ENCODE peak calls at places on chromosomes 3 and 15, in six cellular contexts. I is astrocyte, A is spleen, B is SJSA1, J is esophagus squamous epithelium, T is IMR-90. L is an unnamed sample. For H3K4me1, the result is how much of the 10 kb centered on the place peaks cover.

GRCh38 chr3:53694648-53695356 is 151.4 kb downstream of the CHDH start:
- DNase-seq in I (no peak), A (no peak), B (no peak), J (no peak), T (no peak), L (no peak)

GRCh38 chr15:101027920-101028319 is 108.8 kb downstream of the LRRK1 start:
- DNase-seq in I (no peak), A (peak), B (peak), J (no peak), T (no peak), L (no peak)

GRCh38 chr3:70308760-70309159 is 3.7 kb downstream of the MDFIC2 start:
- DNase-seq in I (peak), A (no peak), B (no peak), J (no peak), T (peak), L (no peak)

GRCh38 chr3:156291269-156292123 is 171.1 kb downstream of the KCNAB1 start:
- DNase-seq in I (peak), A (peak), B (no peak), J (no peak), T (peak), L (no peak)

GRCh38 chr3:14290631-14291385 is 111.6 kb upstream of the SLC6A6 start:
- DNase-seq in I (no peak), A (no peak), B (no peak), J (no peak), T (no peak), L (no peak)

GRCh38 chr3:190618349-190619030 is 104.6 kb downstream of the IL1RAP start:
- DNase-seq in I (no peak), A (no peak), B (no peak), J (no peak), T (peak), L (no peak)

GRCh38 chr3:16917256-16917935 is 32.6 kb downstream of the PLCL2 start:
- DNase-seq in I (peak), A (no peak), B (no peak), J (no peak), T (peak), L (no peak)

GRCh38 chr3:158713094-158713499 is 19.2 kb downstream of the RARRES1 start:
- DNase-seq in I (peak), A (no peak), B (no peak), J (no peak), T (no peak), L (no peak)

GRCh38 chr15:39269352-39269751 is 311.5 kb upstream of the THBS1 start:
- DNase-seq in I (no peak), A (no peak), B (no peak), J (no peak), T (no peak), L (no peak)

GRCh38 chr3:181457190-181457589 is 254.5 kb upstream of the SOX2 start:
- DNase-seq in I (peak), A (no peak), B (no peak), J (no peak), T (no peak), L (no peak)

GRCh38 chr3:192629429-192629828 is 97.9 kb downstream of the FGF12 start:
- DNase-seq in I (no peak), A (no peak), B (no peak), J (no peak), T (no peak), L (no peak)

GRCh38 chr3:102979682-102980378 is 545.0 kb downstream of the ZPLD1 start:
- DNase-seq in I (peak), A (no peak), B (peak), J (no peak), T (peak), L (no peak)

GRCh38 chr15:73782339-73782979 is 29.3 kb upstream of the INSYN1 start:
- DNase-seq in I (no peak), A (no peak), B (no peak), J (no peak), T (no peak), L (no peak)

GRCh38 chr3:14253022-14253761 is 74.6 kb downstream of the LSM3 start:
- DNase-seq in I (peak), A (no peak), B (peak), J (no peak), T (peak), L (no peak)

GRCh38 chr3:148697311-148698189 is at the start of gene AGTR1:
- DNase-seq in I (peak), A (peak), B (no peak), J (no peak), T (peak), L (no peak)

GRCh38 chr3:78879516-78879860 is 888.3 kb downstream of the ROBO1 start:
- DNase-seq in I (no peak), A (no peak), B (no peak), J (no peak), T (no peak), L (no peak)

GRCh38 chr3:197261164-197261509 is 37.3 kb downstream of the DLG1 start:
- DNase-seq in I (no peak), A (no peak), B (no peak), J (no peak), T (no peak), L (no peak)

GRCh38 chr3:123980539-123980938 is 11.4 kb downstream of the ROPN1 start:
- DNase-seq in I (no peak), A (no peak), B (no peak), J (no peak), T (no peak), L (no peak)

GRCh38 chr3:46716461-46717441 is 918 bp downstream of the PRSS50 start:
- DNase-seq in I (no peak), A (no peak), B (peak), J (no peak), T (no peak), L (no peak)

GRCh38 chr3:117170112-117170511 is 460.5 kb downstream of the TUSC7 start:
- DNase-seq in I (no peak), A (no peak), B (no peak), J (no peak), T (peak), L (no peak)

GRCh38 chr15:59294574-59294960 is 78.1 kb downstream of the MYO1E start:
- DNase-seq in I (no peak), A (no peak), B (peak), J (no peak), T (no peak), L (no peak)

GRCh38 chr3:46903341-46904302 is 26.1 kb downstream of the PTH1R start:
- DNase-seq in I (peak), A (peak), B (peak), J (no peak), T (peak), L (no peak)

GRCh38 chr15:87619161-87619960 is 637.2 kb downstream of the NTRK3 start:
- DNase-seq in I (peak), A (no peak), B (no peak), J (no peak), T (peak), L (no peak)

GRCh38 chr3:112794622-112795172 is 52.0 kb downstream of the CD200R1L start:
- DNase-seq in I (no peak), A (no peak), B (no peak), J (no peak), T (no peak), L (no peak)

GRCh38 chr15:78075490-78076230 is 1.9 kb downstream of the TBC1D2B start:
- DNase-seq in I (peak), A (no peak), B (peak), J (no peak), T (peak), L (no peak)

GRCh38 chr3:155382396-155383042 is 89.0 kb upstream of the STRIT1 start:
- DNase-seq in I (peak), A (no peak), B (peak), J (no peak), T (peak), L (no peak)

GRCh38 chr3:122366379-122366749 is 16.7 kb downstream of the MIX23 start:
- DNase-seq in I (no peak), A (no peak), B (no peak), J (no peak), T (peak), L (no peak)

GRCh38 chr3:160401301-160402095 is 2.0 kb downstream of the SMC4 start:
- DNase-seq in I (peak), A (no peak), B (peak), J (no peak), T (peak), L (no peak)

GRCh38 chr3:189118896-189119295 is 52.9 kb upstream of the TPRG1 start:
- DNase-seq in I (no peak), A (no peak), B (no peak), J (no peak), T (no peak), L (no peak)

GRCh38 chr15:98983333-98983732 is 24.3 kb downstream of the PGPEP1L start:
- DNase-seq in I (peak), A (no peak), B (no peak), J (no peak), T (peak), L (no peak)

GRCh38 chr15:48191574-48192225 is at the start of gene CTXN2:
- DNase-seq in I (peak), A (no peak), B (no peak), J (no peak), T (no peak), L (no peak)

GRCh38 chr15:48696627-48697312 is 51.3 kb upstream of the FBN1 start:
- DNase-seq in I (peak), A (no peak), B (no peak), J (no peak), T (peak), L (no peak)

GRCh38 chr3:50155491-50155878 is 361 bp downstream of the SEMA3F start:
- DNase-seq in I (no peak), A (no peak), B (no peak), J (no peak), T (no peak), L (no peak)

GRCh38 chr3:123299581-123299980 is 97.8 kb downstream of the SEC22A start:
- DNase-seq in I (no peak), A (peak), B (no peak), J (no peak), T (no peak), L (no peak)

GRCh38 chr3:59108091-59108815 is 58.4 kb upstream of the CFAP20DC start:
- DNase-seq in I (no peak), A (no peak), B (no peak), J (no peak), T (peak), L (no peak)

GRCh38 chr3:90062018-90062417 is 954.6 kb downstream of the EPHA3 start:
- DNase-seq in I (peak), A (no peak), B (no peak), J (no peak), T (peak), L (no peak)

GRCh38 chr3:172065534-172065933 is 26.2 kb downstream of the FNDC3B start:
- DNase-seq in I (peak), A (no peak), B (no peak), J (no peak), T (peak), L (no peak)
- H3K4me1 ChIP-seq in I (under half), A (half or more), B (under half), J (under half), T (under half), L (under half)

DNA sequence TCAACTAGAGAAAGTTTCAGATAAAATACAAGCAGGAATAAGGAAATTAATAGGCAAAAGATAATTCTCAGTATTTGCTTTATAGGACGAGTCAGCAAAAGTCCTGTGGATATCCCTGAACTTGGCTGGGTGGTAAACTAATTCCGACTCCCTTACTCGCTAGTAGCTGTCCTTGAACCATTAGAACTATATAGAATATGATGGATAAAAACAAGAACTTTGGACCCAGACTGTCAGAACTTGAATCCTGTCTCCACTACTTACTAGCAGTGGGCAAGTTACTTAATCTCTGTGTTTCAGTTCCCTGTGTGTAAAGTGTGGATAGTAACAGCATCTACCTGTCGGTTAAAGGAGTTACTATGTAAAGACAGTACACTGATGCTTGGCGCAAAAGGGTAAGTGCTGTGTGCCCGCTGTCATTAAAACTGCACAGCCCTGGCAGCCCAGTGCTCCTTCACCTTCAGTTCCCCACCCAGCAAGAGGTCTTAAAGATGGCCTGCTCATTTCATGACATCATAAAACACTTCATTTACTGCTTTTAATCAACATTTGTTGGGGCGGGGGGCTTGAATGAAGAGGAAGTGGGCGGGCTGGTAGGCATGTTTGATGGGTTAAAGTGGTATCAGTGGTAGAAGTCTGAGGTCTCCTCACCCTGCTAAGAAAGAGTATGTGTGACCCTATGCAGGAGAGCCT is 7.3 kb downstream of the TPM1 start:
- DNase-seq in I (no peak), A (no peak), B (no peak), J (no peak), T (no peak), L (no peak)
- H3K27ac ChIP-seq in I (peak), A (no peak), B (peak), J (peak), T (peak), L (no peak)

DNA sequence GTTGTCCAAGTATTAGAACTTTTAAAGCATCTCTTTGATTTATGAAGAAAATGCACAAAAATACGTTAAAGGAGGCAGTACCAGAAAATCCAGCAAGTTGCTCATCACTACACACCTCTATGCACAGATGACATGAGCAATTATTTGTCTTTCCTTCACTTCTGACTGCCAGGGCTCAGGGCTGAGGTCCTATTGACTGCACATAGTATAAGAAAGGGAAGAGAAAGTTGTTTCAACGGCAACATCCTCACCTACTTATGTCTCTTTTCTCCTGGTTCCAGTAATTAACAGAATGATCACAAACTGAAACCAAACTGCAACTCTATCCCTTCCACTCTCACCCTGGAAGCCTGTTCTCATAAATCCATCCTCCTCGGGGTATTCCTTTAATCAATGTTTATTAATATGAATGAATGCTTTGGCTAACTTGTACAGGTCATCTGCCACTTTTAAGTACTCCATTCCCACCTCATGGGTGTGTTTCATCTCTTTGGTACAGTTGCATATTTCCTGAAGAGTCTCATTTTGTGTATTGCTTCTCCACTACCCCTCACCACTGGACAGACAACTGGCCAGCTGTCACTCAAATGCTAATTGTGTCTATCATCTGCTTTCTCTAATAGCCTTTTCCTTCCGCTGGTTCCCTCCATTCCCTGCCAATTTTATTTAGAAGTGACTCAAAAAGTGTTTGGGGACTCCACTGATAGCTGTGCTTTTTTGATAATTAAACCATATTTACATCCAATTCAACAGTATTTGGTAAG is 34.5 kb downstream of the RAB27A start:
- DNase-seq in I (no peak), A (no peak), B (no peak), J (no peak), T (no peak), L (no peak)
- H3K4me1 ChIP-seq in I (under half), A (half or more), B (under half), J (under half), T (under half), L (under half)

GRCh38 chr3:105867690-105868449 is 942 bp downstream of the CBLB start:
- DNase-seq in I (no peak), A (no peak), B (no peak), J (no peak), T (no peak), L (no peak)

GRCh38 chr3:105865867-105866350 is 2.9 kb downstream of the CBLB start:
- DNase-seq in I (no peak), A (no peak), B (no peak), J (no peak), T (no peak), L (no peak)

GRCh38 chr3:105868450-105868744 is 415 bp downstream of the CBLB start:
- DNase-seq in I (peak), A (peak), B (peak), J (no peak), T (peak), L (no peak)

GRCh38 chr3:105865016-105865623 is 3.7 kb downstream of the CBLB start:
- DNase-seq in I (peak), A (no peak), B (no peak), J (no peak), T (peak), L (no peak)

GRCh38 chr3:105866656-105867653 is 1.9 kb downstream of the CBLB start:
- DNase-seq in I (peak), A (no peak), B (no peak), J (no peak), T (peak), L (no peak)
- H3K27ac ChIP-seq in I (peak), A (peak), B (no peak), J (peak), T (no peak), L (peak)

GRCh38 chr3:52533623-52534280 is at the start of gene NT5DC2:
- DNase-seq in I (peak), A (peak), B (peak), J (no peak), T (peak), L (peak)
- H3K4me1 ChIP-seq in I (half or more), A (half or more), B (under half), J (half or more), T (under half), L (under half)

DNA sequence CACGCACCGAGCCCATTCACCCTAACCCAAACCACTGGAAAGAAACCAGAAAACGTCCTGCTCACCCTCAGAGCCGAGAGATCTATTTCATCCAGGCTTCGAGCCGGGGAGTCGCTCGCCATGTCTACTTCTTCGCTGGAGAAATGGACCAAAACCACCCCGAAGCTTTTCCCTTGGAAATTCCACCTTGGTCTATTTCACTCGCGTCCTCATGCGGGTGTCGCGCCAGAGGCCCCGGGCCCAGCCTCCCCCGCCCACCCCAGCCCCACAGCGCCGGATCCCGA is 321 bp downstream of the TNIK start:
- DNase-seq in I (no peak), A (no peak), B (no peak), J (no peak), T (no peak), L (no peak)
- H3K27ac ChIP-seq in I (peak), A (peak), B (no peak), J (peak), T (peak), L (peak)

GRCh38 chr15:67183443-67184169 is 70.9 kb downstream of the AAGAB start:
- DNase-seq in I (peak), A (no peak), B (no peak), J (no peak), T (peak), L (no peak)

GRCh38 chr15:67186226-67186649 is 68.2 kb downstream of the AAGAB start:
- DNase-seq in I (no peak), A (no peak), B (no peak), J (no peak), T (no peak), L (no peak)

GRCh38 chr15:67185051-67185450 is 69.4 kb downstream of the AAGAB start:
- DNase-seq in I (no peak), A (peak), B (no peak), J (no peak), T (no peak), L (no peak)

GRCh38 chr15:67185621-67186225 is 68.7 kb downstream of the AAGAB start:
- DNase-seq in I (peak), A (no peak), B (no peak), J (no peak), T (no peak), L (no peak)

DNA sequence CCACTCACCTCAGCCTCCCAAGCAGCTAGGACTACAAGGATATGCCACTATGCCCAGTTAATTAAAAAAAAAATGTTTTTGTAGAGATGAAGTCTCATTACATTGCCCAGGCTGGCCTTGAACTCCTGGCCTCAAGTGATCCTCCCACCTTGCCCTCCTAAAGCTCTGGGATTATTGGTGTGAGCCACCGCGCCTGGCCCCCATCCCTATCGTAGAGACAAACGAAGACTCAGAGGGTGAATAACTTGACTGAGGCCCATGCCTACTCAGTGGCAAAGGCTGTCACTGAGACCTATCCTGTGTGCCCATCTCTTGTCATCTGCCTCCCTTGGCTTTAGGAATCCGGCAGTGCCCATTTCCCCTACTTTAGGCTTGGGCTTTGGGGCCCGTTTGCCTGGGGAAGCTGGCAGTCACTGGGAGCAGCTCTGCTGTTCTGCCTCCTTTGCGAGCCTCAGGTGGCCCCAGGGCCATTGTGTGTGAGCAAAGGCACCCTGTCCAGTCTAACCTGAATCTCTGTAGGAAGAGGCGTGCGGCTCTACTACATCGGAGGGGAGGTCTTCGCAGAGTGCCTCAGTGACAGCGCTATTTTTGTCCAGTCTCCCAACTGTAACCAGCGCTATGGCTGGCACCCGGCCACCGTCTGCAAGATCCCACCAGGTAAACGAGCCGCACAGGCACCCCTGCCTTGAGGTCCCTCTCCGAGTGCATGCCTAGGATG is 70.1 kb downstream of the AAGAB start:
- DNase-seq in I (no peak), A (peak), B (peak), J (no peak), T (no peak), L (no peak)
- H3K4me1 ChIP-seq in I (under half), A (under half), B (under half), J (under half), T (half or more), L (under half)

GRCh38 chr3:98035208-98035607 is at the start of gene GABRR3:
- DNase-seq in I (no peak), A (no peak), B (no peak), J (no peak), T (no peak), L (no peak)

GRCh38 chr3:98038876-98039275 is 3.8 kb upstream of the GABRR3 start:
- DNase-seq in I (no peak), A (no peak), B (no peak), J (no peak), T (no peak), L (no peak)

GRCh38 chr3:98038241-98038640 is 3.1 kb upstream of the GABRR3 start:
- DNase-seq in I (no peak), A (no peak), B (no peak), J (no peak), T (no peak), L (no peak)

GRCh38 chr3:98041350-98041749 is 6.2 kb upstream of the GABRR3 start:
- DNase-seq in I (no peak), A (no peak), B (no peak), J (no peak), T (no peak), L (no peak)

GRCh38 chr3:98039322-98040024 is 4.4 kb upstream of the GABRR3 start:
- DNase-seq in I (peak), A (no peak), B (peak), J (no peak), T (peak), L (peak)
- H3K27ac ChIP-seq in I (no peak), A (no peak), B (no peak), J (no peak), T (no peak), L (peak)